ENCODE peak calls at places on chromosomes 11 and 22, in four cellular contexts. One of them, this sample, is unnamed.

GRCh38 chr11:114197799-114198500 is 98.2 kb upstream of the NNMT start:
- DNase-seq in H1: no peak
- DNase-seq in SK-N-SH: no peak
- DNase-seq in A549: no peak
- DNase-seq in this sample: no peak

GRCh38 chr22:41223535-41223934 is 17.2 kb downstream of the CHADL start:
- DNase-seq in A549: no peak
- DNase-seq in SK-N-SH: no peak
- DNase-seq in H1: no peak
- DNase-seq in this sample: no peak

GRCh38 chr11:125892071-125892470 is 4.6 kb downstream of the HYLS1 start:
- DNase-seq in A549: peak
- DNase-seq in SK-N-SH: no peak
- DNase-seq in H1: no peak
- DNase-seq in this sample: no peak

GRCh38 chr11:39784873-39785272 is 1674.6 kb downstream of the LRRC4C start:
- DNase-seq in A549: no peak
- DNase-seq in SK-N-SH: no peak
- DNase-seq in H1: no peak
- DNase-seq in this sample: no peak

GRCh38 chr11:120235024-120235628 is 4.8 kb upstream of the POU2F3 start:
- DNase-seq in H1: peak
- DNase-seq in SK-N-SH: peak
- DNase-seq in A549: peak
- DNase-seq in this sample: no peak

GRCh38 chr11:93570759-93571413 is 27.7 kb upstream of the SMCO4 start:
- DNase-seq in H1: no peak
- DNase-seq in A549: peak
- DNase-seq in SK-N-SH: no peak
- DNase-seq in this sample: no peak

GRCh38 chr11:15848769-15849168 is 507.6 kb downstream of the SOX6 start:
- DNase-seq in H1: no peak
- DNase-seq in SK-N-SH: no peak
- DNase-seq in A549: no peak
- DNase-seq in this sample: no peak

GRCh38 chr22:32531955-32532818 is 57.6 kb downstream of the FBXO7 start:
- DNase-seq in H1: peak
- DNase-seq in SK-N-SH: peak
- DNase-seq in A549: no peak
- DNase-seq in this sample: no peak

GRCh38 chr22:40498454-40499186 is 128.2 kb downstream of the SGSM3 start:
- DNase-seq in H1: no peak
- DNase-seq in SK-N-SH: no peak
- DNase-seq in A549: peak
- DNase-seq in this sample: no peak

GRCh38 chr11:27392715-27393114 is 29.7 kb upstream of the CCDC34 start:
- DNase-seq in SK-N-SH: no peak
- DNase-seq in H1: no peak
- DNase-seq in A549: peak
- DNase-seq in this sample: no peak

GRCh38 chr22:21866821-21867527 is 471 bp downstream of the MAPK1 start:
- DNase-seq in A549: peak
- DNase-seq in SK-N-SH: no peak
- DNase-seq in H1: peak
- DNase-seq in this sample: no peak

GRCh38 chr22:45891996-45892621 is 84.9 kb downstream of the WNT7B start:
- DNase-seq in A549: no peak
- DNase-seq in H1: no peak
- DNase-seq in SK-N-SH: no peak
- DNase-seq in this sample: no peak

GRCh38 chr22:17418890-17419324 is 49.6 kb downstream of the CECR2 start:
- DNase-seq in H1: peak
- DNase-seq in SK-N-SH: no peak
- DNase-seq in A549: no peak
- DNase-seq in this sample: no peak

GRCh38 chr22:38163844-38164577 is 17.6 kb downstream of the PLA2G6 start:
- DNase-seq in H1: no peak
- DNase-seq in SK-N-SH: peak
- DNase-seq in A549: peak
- DNase-seq in this sample: no peak

GRCh38 chr22:49993649-49994360 is 18.8 kb downstream of the IL17REL start:
- DNase-seq in SK-N-SH: peak
- DNase-seq in H1: no peak
- DNase-seq in A549: no peak
- DNase-seq in this sample: no peak

GRCh38 chr22:16717699-16718558 is 107.3 kb downstream of the XKR3 start:
- DNase-seq in H1: no peak
- DNase-seq in SK-N-SH: no peak
- DNase-seq in A549: no peak
- DNase-seq in this sample: no peak

GRCh38 chr22:17476838-17477237 is 86.5 kb upstream of the SLC25A18 start:
- DNase-seq in SK-N-SH: no peak
- DNase-seq in H1: no peak
- DNase-seq in A549: no peak
- DNase-seq in this sample: no peak

GRCh38 chr11:67056640-67057409 is at the start of gene RHOD:
- DNase-seq in SK-N-SH: no peak
- DNase-seq in H1: peak
- DNase-seq in A549: no peak
- DNase-seq in this sample: no peak

GRCh38 chr11:9577551-9577950 is 4.1 kb downstream of the WEE1 start:
- DNase-seq in SK-N-SH: no peak
- DNase-seq in A549: no peak
- DNase-seq in H1: peak
- DNase-seq in this sample: no peak

GRCh38 chr11:69115586-69116560 is 39.9 kb upstream of the SMIM38 start:
- DNase-seq in SK-N-SH: no peak
- DNase-seq in H1: no peak
- DNase-seq in A549: no peak
- DNase-seq in this sample: no peak

GRCh38 chr11:111514216-111515031 is at the start of gene HOATZ:
- DNase-seq in SK-N-SH: peak
- DNase-seq in A549: no peak
- DNase-seq in H1: peak
- DNase-seq in this sample: no peak

GRCh38 chr11:116984589-116984988 is 113.6 kb downstream of the SIK3 start:
- DNase-seq in A549: no peak
- DNase-seq in H1: no peak
- DNase-seq in SK-N-SH: no peak
- DNase-seq in this sample: no peak

GRCh38 chr22:23784215-23784732 is 2.5 kb upstream of the SMARCB1 start:
- DNase-seq in A549: no peak
- DNase-seq in SK-N-SH: no peak
- DNase-seq in H1: no peak
- DNase-seq in this sample: no peak

GRCh38 chr22:45125198-45125597 is 38.5 kb upstream of the NUP50 start:
- DNase-seq in SK-N-SH: no peak
- DNase-seq in A549: no peak
- DNase-seq in H1: no peak
- DNase-seq in this sample: no peak

GRCh38 chr22:45931042-45931441 is 45.9 kb downstream of the WNT7B start:
- DNase-seq in SK-N-SH: no peak
- DNase-seq in A549: no peak
- DNase-seq in H1: no peak
- DNase-seq in this sample: no peak

GRCh38 chr11:13035711-13036110 is 26.6 kb downstream of the RASSF10 start:
- DNase-seq in SK-N-SH: no peak
- DNase-seq in A549: no peak
- DNase-seq in H1: no peak
- DNase-seq in this sample: no peak

DNA sequence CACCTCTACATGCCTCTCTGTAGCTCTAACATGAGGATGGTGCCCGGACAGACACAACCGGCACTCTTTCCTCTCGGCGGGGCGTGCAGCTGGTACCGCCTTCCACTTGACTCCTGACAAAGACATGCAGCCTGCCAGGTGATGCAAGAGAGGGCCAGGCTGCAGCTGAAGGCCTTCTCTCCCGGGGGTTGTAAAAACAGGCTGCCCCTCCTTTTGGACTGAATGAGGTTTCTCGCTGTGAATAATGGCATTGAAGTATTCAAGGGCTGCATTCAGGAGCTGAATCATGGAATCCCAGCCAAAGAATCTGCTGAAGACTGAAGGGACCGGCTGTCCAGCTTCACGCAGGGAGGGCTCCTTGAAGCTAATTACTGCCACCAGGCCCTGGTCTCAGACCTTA is 110.9 kb downstream of the GALNT18 start:
- DNase-seq in H1: no peak
- DNase-seq in SK-N-SH: no peak
- DNase-seq in A549: no peak
- DNase-seq in this sample: no peak
- TF ChIP-seq CHD2 in H1: no peak
- TF ChIP-seq CHD2 in SK-N-SH: no peak
- TF ChIP-seq CHD2 in A549: no peak
- TF ChIP-seq CHD2 in this sample: no peak

GRCh38 chr11:108403072-108403471 is 64.3 kb downstream of the C11orf65 start:
- DNase-seq in SK-N-SH: no peak
- DNase-seq in A549: no peak
- DNase-seq in H1: no peak
- DNase-seq in this sample: no peak
- TF ChIP-seq CHD2 in SK-N-SH: no peak
- TF ChIP-seq CHD2 in A549: no peak
- TF ChIP-seq CHD2 in H1: no peak
- TF ChIP-seq CHD2 in this sample: no peak

DNA sequence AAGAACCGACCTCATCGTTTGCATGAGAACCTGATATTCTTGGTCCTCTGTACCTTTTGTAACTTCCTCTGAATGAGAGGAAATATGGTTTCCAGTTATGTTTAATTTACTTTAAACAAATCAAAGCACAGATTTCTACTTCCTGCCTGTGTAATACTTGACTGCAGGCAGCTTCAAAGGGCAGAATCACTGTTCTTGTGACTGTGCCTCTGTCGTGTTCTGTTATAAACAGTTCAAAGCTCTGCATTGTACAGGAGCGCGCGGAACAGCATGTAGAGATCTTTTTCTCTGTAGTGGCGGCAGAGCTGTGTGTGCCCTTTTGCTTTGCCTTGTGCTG is 73.2 kb upstream of the CLDN5 start:
- DNase-seq in H1: no peak
- DNase-seq in A549: no peak
- DNase-seq in SK-N-SH: no peak
- DNase-seq in this sample: no peak
- TF ChIP-seq CHD2 in H1: no peak
- TF ChIP-seq CHD2 in A549: no peak
- TF ChIP-seq CHD2 in SK-N-SH: no peak
- TF ChIP-seq CHD2 in this sample: no peak

GRCh38 chr11:21514298-21514697 is 678.6 kb upstream of the ANO5 start:
- DNase-seq in A549: peak
- DNase-seq in SK-N-SH: peak
- DNase-seq in H1: no peak
- DNase-seq in this sample: no peak

GRCh38 chr11:21511835-21512440 is 680.9 kb upstream of the ANO5 start:
- DNase-seq in H1: peak
- DNase-seq in A549: peak
- DNase-seq in SK-N-SH: peak
- DNase-seq in this sample: no peak
- TF ChIP-seq CHD2 in H1: no peak
- TF ChIP-seq CHD2 in A549: no peak
- TF ChIP-seq CHD2 in SK-N-SH: no peak
- TF ChIP-seq CHD2 in this sample: no peak

DNA sequence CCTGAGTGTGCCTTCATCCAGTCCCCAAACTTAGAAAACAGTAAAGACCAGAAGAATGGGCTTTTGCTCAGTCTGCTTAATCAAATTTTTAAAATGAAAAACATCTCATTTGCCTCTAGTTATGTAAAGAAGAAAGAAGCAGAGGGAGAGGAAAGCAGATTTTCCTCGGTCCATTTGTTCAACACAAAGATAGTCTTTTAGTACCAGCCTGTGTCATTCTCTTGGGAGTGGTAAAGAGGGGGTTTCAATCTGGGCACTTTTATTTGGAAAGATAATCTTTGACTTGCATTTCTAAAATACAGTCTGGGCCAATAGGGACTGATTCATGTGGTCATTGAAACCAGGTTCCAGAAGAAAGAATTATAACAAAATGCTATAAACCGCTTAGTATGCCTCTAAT is 29.5 kb downstream of the KREMEN1 start:
- DNase-seq in A549: no peak
- DNase-seq in H1: no peak
- DNase-seq in SK-N-SH: no peak
- DNase-seq in this sample: no peak
- TF ChIP-seq CHD2 in A549: no peak
- TF ChIP-seq CHD2 in H1: no peak
- TF ChIP-seq CHD2 in SK-N-SH: no peak
- TF ChIP-seq CHD2 in this sample: no peak

GRCh38 chr11:61688368-61689163 is 8.4 kb downstream of the DAGLA start:
- DNase-seq in SK-N-SH: no peak
- DNase-seq in H1: no peak
- DNase-seq in A549: no peak
- DNase-seq in this sample: no peak
- TF ChIP-seq CHD2 in SK-N-SH: no peak
- TF ChIP-seq CHD2 in H1: no peak
- TF ChIP-seq CHD2 in A549: no peak
- TF ChIP-seq CHD2 in this sample: no peak